ENCODE peak calls at places on chromosomes 3 and 15, in ten cellular contexts. One of them, this sample, is unnamed.

GRCh38 chr15:74133703-74134386 is 3.5 kb downstream of the ISLR2 start:
- DNase-seq in T-helper 17 cell: no peak
- DNase-seq in HuH-7: no peak
- DNase-seq in chondrocyte: no peak
- DNase-seq in iris pigment epithelial cell: no peak
- DNase-seq in NK-92 treated with Interleukin-12 subunit alpha and Interleukin-12 subunit beta, amount 100 ng/mL, for 24 hours: no peak
- DNase-seq in epithelial cell of proximal tubule: no peak
- DNase-seq in HS-27A: no peak
- DNase-seq in psoas muscle: no peak
- DNase-seq in H9: no peak
- DNase-seq in this sample: no peak

GRCh38 chr3:38826001-38826400 is 10.0 kb upstream of the SCN10A start:
- DNase-seq in T-helper 17 cell: no peak
- DNase-seq in HuH-7: no peak
- DNase-seq in chondrocyte: no peak
- DNase-seq in iris pigment epithelial cell: no peak
- DNase-seq in NK-92 treated with Interleukin-12 subunit alpha and Interleukin-12 subunit beta, amount 100 ng/mL, for 24 hours: no peak
- DNase-seq in epithelial cell of proximal tubule: no peak
- DNase-seq in HS-27A: no peak
- DNase-seq in psoas muscle: no peak
- DNase-seq in H9: no peak
- DNase-seq in this sample: no peak

GRCh38 chr3:192819001-192819569 is 91.7 kb upstream of the FGF12 start:
- DNase-seq in T-helper 17 cell: no peak
- DNase-seq in HuH-7: no peak
- DNase-seq in chondrocyte: no peak
- DNase-seq in iris pigment epithelial cell: peak
- DNase-seq in NK-92 treated with Interleukin-12 subunit alpha and Interleukin-12 subunit beta, amount 100 ng/mL, for 24 hours: no peak
- DNase-seq in epithelial cell of proximal tubule: peak
- DNase-seq in HS-27A: no peak
- DNase-seq in psoas muscle: no peak
- DNase-seq in H9: no peak
- DNase-seq in this sample: peak

GRCh38 chr3:27311400-27311799 is 57.8 kb downstream of the NEK10 start:
- DNase-seq in T-helper 17 cell: no peak
- DNase-seq in HuH-7: no peak
- DNase-seq in chondrocyte: no peak
- DNase-seq in iris pigment epithelial cell: peak
- DNase-seq in NK-92 treated with Interleukin-12 subunit alpha and Interleukin-12 subunit beta, amount 100 ng/mL, for 24 hours: no peak
- DNase-seq in epithelial cell of proximal tubule: peak
- DNase-seq in HS-27A: peak
- DNase-seq in psoas muscle: no peak
- DNase-seq in H9: peak
- DNase-seq in this sample: peak

GRCh38 chr3:159187706-159188105 is 385.9 kb downstream of the MFSD1 start:
- DNase-seq in T-helper 17 cell: no peak
- DNase-seq in HuH-7: no peak
- DNase-seq in chondrocyte: no peak
- DNase-seq in iris pigment epithelial cell: no peak
- DNase-seq in NK-92 treated with Interleukin-12 subunit alpha and Interleukin-12 subunit beta, amount 100 ng/mL, for 24 hours: no peak
- DNase-seq in epithelial cell of proximal tubule: no peak
- DNase-seq in HS-27A: no peak
- DNase-seq in psoas muscle: no peak
- DNase-seq in H9: no peak
- DNase-seq in this sample: no peak

GRCh38 chr3:180601688-180602666 is at the start of gene TTC14:
- DNase-seq in T-helper 17 cell: peak
- DNase-seq in HuH-7: peak
- DNase-seq in chondrocyte: peak
- DNase-seq in iris pigment epithelial cell: peak
- DNase-seq in NK-92 treated with Interleukin-12 subunit alpha and Interleukin-12 subunit beta, amount 100 ng/mL, for 24 hours: peak
- DNase-seq in epithelial cell of proximal tubule: peak
- DNase-seq in HS-27A: peak
- DNase-seq in psoas muscle: peak
- DNase-seq in H9: peak
- DNase-seq in this sample: peak

GRCh38 chr3:12993022-12993622 is 80.1 kb downstream of the IQSEC1 start:
- DNase-seq in T-helper 17 cell: no peak
- DNase-seq in HuH-7: peak
- DNase-seq in chondrocyte: no peak
- DNase-seq in iris pigment epithelial cell: no peak
- DNase-seq in NK-92 treated with Interleukin-12 subunit alpha and Interleukin-12 subunit beta, amount 100 ng/mL, for 24 hours: no peak
- DNase-seq in epithelial cell of proximal tubule: no peak
- DNase-seq in HS-27A: no peak
- DNase-seq in psoas muscle: peak
- DNase-seq in H9: peak
- DNase-seq in this sample: no peak

GRCh38 chr3:195150194-195151118 is 120.5 kb downstream of the XXYLT1 start:
- DNase-seq in T-helper 17 cell: no peak
- DNase-seq in HuH-7: no peak
- DNase-seq in chondrocyte: no peak
- DNase-seq in iris pigment epithelial cell: peak
- DNase-seq in NK-92 treated with Interleukin-12 subunit alpha and Interleukin-12 subunit beta, amount 100 ng/mL, for 24 hours: no peak
- DNase-seq in epithelial cell of proximal tubule: no peak
- DNase-seq in HS-27A: no peak
- DNase-seq in psoas muscle: peak
- DNase-seq in H9: peak
- DNase-seq in this sample: no peak

GRCh38 chr15:31333820-31334219 is 7.2 kb downstream of the KLF13 start:
- DNase-seq in T-helper 17 cell: no peak
- DNase-seq in HuH-7: no peak
- DNase-seq in chondrocyte: no peak
- DNase-seq in iris pigment epithelial cell: no peak
- DNase-seq in NK-92 treated with Interleukin-12 subunit alpha and Interleukin-12 subunit beta, amount 100 ng/mL, for 24 hours: no peak
- DNase-seq in epithelial cell of proximal tubule: no peak
- DNase-seq in HS-27A: no peak
- DNase-seq in psoas muscle: no peak
- DNase-seq in H9: no peak
- DNase-seq in this sample: no peak

GRCh38 chr3:122258757-122259371 is 66.2 kb upstream of the CSTA start:
- DNase-seq in T-helper 17 cell: no peak
- DNase-seq in HuH-7: peak
- DNase-seq in chondrocyte: no peak
- DNase-seq in iris pigment epithelial cell: peak
- DNase-seq in NK-92 treated with Interleukin-12 subunit alpha and Interleukin-12 subunit beta, amount 100 ng/mL, for 24 hours: peak
- DNase-seq in epithelial cell of proximal tubule: no peak
- DNase-seq in HS-27A: no peak
- DNase-seq in psoas muscle: peak
- DNase-seq in H9: peak
- DNase-seq in this sample: no peak

GRCh38 chr15:74136584-74137543 is 6.5 kb downstream of the ISLR2 start:
- DNase-seq in T-helper 17 cell: no peak
- DNase-seq in HuH-7: no peak
- DNase-seq in chondrocyte: no peak
- DNase-seq in iris pigment epithelial cell: no peak
- DNase-seq in NK-92 treated with Interleukin-12 subunit alpha and Interleukin-12 subunit beta, amount 100 ng/mL, for 24 hours: no peak
- DNase-seq in epithelial cell of proximal tubule: no peak
- DNase-seq in HS-27A: no peak
- DNase-seq in psoas muscle: no peak
- DNase-seq in H9: no peak
- DNase-seq in this sample: no peak

GRCh38 chr3:136042608-136043221 is 77.2 kb downstream of the PPP2R3A start:
- DNase-seq in T-helper 17 cell: no peak
- DNase-seq in HuH-7: peak
- DNase-seq in chondrocyte: no peak
- DNase-seq in iris pigment epithelial cell: peak
- DNase-seq in NK-92 treated with Interleukin-12 subunit alpha and Interleukin-12 subunit beta, amount 100 ng/mL, for 24 hours: no peak
- DNase-seq in epithelial cell of proximal tubule: peak
- DNase-seq in HS-27A: peak
- DNase-seq in psoas muscle: no peak
- DNase-seq in H9: no peak
- DNase-seq in this sample: peak

GRCh38 chr3:169869484-169870304 is at the start of gene LRRC31:
- DNase-seq in T-helper 17 cell: no peak
- DNase-seq in HuH-7: peak
- DNase-seq in chondrocyte: no peak
- DNase-seq in iris pigment epithelial cell: no peak
- DNase-seq in NK-92 treated with Interleukin-12 subunit alpha and Interleukin-12 subunit beta, amount 100 ng/mL, for 24 hours: no peak
- DNase-seq in epithelial cell of proximal tubule: peak
- DNase-seq in HS-27A: no peak
- DNase-seq in psoas muscle: no peak
- DNase-seq in H9: no peak
- DNase-seq in this sample: peak

GRCh38 chr3:70980646-70981031 is 602.9 kb downstream of the FOXP1 start:
- DNase-seq in T-helper 17 cell: no peak
- DNase-seq in HuH-7: no peak
- DNase-seq in chondrocyte: no peak
- DNase-seq in iris pigment epithelial cell: peak
- DNase-seq in NK-92 treated with Interleukin-12 subunit alpha and Interleukin-12 subunit beta, amount 100 ng/mL, for 24 hours: no peak
- DNase-seq in epithelial cell of proximal tubule: no peak
- DNase-seq in HS-27A: no peak
- DNase-seq in psoas muscle: no peak
- DNase-seq in H9: no peak
- DNase-seq in this sample: no peak

GRCh38 chr3:172542999-172543398 is 19.8 kb upstream of the TNFSF10 start:
- DNase-seq in T-helper 17 cell: no peak
- DNase-seq in HuH-7: no peak
- DNase-seq in chondrocyte: no peak
- DNase-seq in iris pigment epithelial cell: peak
- DNase-seq in NK-92 treated with Interleukin-12 subunit alpha and Interleukin-12 subunit beta, amount 100 ng/mL, for 24 hours: no peak
- DNase-seq in epithelial cell of proximal tubule: no peak
- DNase-seq in HS-27A: no peak
- DNase-seq in psoas muscle: no peak
- DNase-seq in H9: no peak
- DNase-seq in this sample: no peak

GRCh38 chr3:189394599-189395121 is 222.9 kb downstream of the TPRG1 start:
- DNase-seq in T-helper 17 cell: no peak
- DNase-seq in HuH-7: no peak
- DNase-seq in chondrocyte: no peak
- DNase-seq in iris pigment epithelial cell: no peak
- DNase-seq in NK-92 treated with Interleukin-12 subunit alpha and Interleukin-12 subunit beta, amount 100 ng/mL, for 24 hours: no peak
- DNase-seq in epithelial cell of proximal tubule: no peak
- DNase-seq in HS-27A: no peak
- DNase-seq in psoas muscle: no peak
- DNase-seq in H9: no peak
- DNase-seq in this sample: no peak

GRCh38 chr3:13556937-13557336 is 8.0 kb downstream of the FBLN2 start:
- DNase-seq in T-helper 17 cell: no peak
- DNase-seq in HuH-7: no peak
- DNase-seq in chondrocyte: no peak
- DNase-seq in iris pigment epithelial cell: no peak
- DNase-seq in NK-92 treated with Interleukin-12 subunit alpha and Interleukin-12 subunit beta, amount 100 ng/mL, for 24 hours: no peak
- DNase-seq in epithelial cell of proximal tubule: no peak
- DNase-seq in HS-27A: no peak
- DNase-seq in psoas muscle: peak
- DNase-seq in H9: no peak
- DNase-seq in this sample: no peak

GRCh38 chr3:125050486-125051172 is 5.2 kb downstream of the HEG1 start:
- DNase-seq in T-helper 17 cell: no peak
- DNase-seq in HuH-7: no peak
- DNase-seq in chondrocyte: no peak
- DNase-seq in iris pigment epithelial cell: no peak
- DNase-seq in NK-92 treated with Interleukin-12 subunit alpha and Interleukin-12 subunit beta, amount 100 ng/mL, for 24 hours: no peak
- DNase-seq in epithelial cell of proximal tubule: no peak
- DNase-seq in HS-27A: no peak
- DNase-seq in psoas muscle: no peak
- DNase-seq in H9: no peak
- DNase-seq in this sample: no peak

GRCh38 chr15:66862878-66863335 is 160.9 kb downstream of the SMAD6 start:
- DNase-seq in T-helper 17 cell: peak
- DNase-seq in HuH-7: peak
- DNase-seq in chondrocyte: peak
- DNase-seq in iris pigment epithelial cell: peak
- DNase-seq in NK-92 treated with Interleukin-12 subunit alpha and Interleukin-12 subunit beta, amount 100 ng/mL, for 24 hours: peak
- DNase-seq in epithelial cell of proximal tubule: no peak
- DNase-seq in HS-27A: peak
- DNase-seq in psoas muscle: peak
- DNase-seq in H9: peak
- DNase-seq in this sample: peak

GRCh38 chr15:70023064-70023768 is 74.5 kb downstream of the TLE3 start:
- DNase-seq in T-helper 17 cell: no peak
- DNase-seq in HuH-7: no peak
- DNase-seq in chondrocyte: no peak
- DNase-seq in iris pigment epithelial cell: peak
- DNase-seq in NK-92 treated with Interleukin-12 subunit alpha and Interleukin-12 subunit beta, amount 100 ng/mL, for 24 hours: peak
- DNase-seq in epithelial cell of proximal tubule: peak
- DNase-seq in HS-27A: no peak
- DNase-seq in psoas muscle: no peak
- DNase-seq in H9: no peak
- DNase-seq in this sample: peak

GRCh38 chr3:196496183-196496582 is 7.4 kb downstream of the RNF168 start:
- DNase-seq in T-helper 17 cell: no peak
- DNase-seq in HuH-7: no peak
- DNase-seq in chondrocyte: no peak
- DNase-seq in iris pigment epithelial cell: no peak
- DNase-seq in NK-92 treated with Interleukin-12 subunit alpha and Interleukin-12 subunit beta, amount 100 ng/mL, for 24 hours: no peak
- DNase-seq in epithelial cell of proximal tubule: no peak
- DNase-seq in HS-27A: no peak
- DNase-seq in psoas muscle: no peak
- DNase-seq in H9: no peak
- DNase-seq in this sample: no peak

GRCh38 chr3:181723064-181723463 is 11.3 kb downstream of the SOX2 start:
- DNase-seq in T-helper 17 cell: no peak
- DNase-seq in HuH-7: no peak
- DNase-seq in chondrocyte: no peak
- DNase-seq in iris pigment epithelial cell: no peak
- DNase-seq in NK-92 treated with Interleukin-12 subunit alpha and Interleukin-12 subunit beta, amount 100 ng/mL, for 24 hours: no peak
- DNase-seq in epithelial cell of proximal tubule: no peak
- DNase-seq in HS-27A: no peak
- DNase-seq in psoas muscle: no peak
- DNase-seq in H9: no peak
- DNase-seq in this sample: no peak

GRCh38 chr3:184240384-184241140 is 8.2 kb downstream of the ALG3 start:
- DNase-seq in T-helper 17 cell: no peak
- DNase-seq in HuH-7: no peak
- DNase-seq in chondrocyte: no peak
- DNase-seq in iris pigment epithelial cell: no peak
- DNase-seq in NK-92 treated with Interleukin-12 subunit alpha and Interleukin-12 subunit beta, amount 100 ng/mL, for 24 hours: no peak
- DNase-seq in epithelial cell of proximal tubule: no peak
- DNase-seq in HS-27A: no peak
- DNase-seq in psoas muscle: no peak
- DNase-seq in H9: no peak
- DNase-seq in this sample: no peak

GRCh38 chr3:157920804-157921203 is 185.4 kb downstream of the SHOX2 start:
- DNase-seq in T-helper 17 cell: no peak
- DNase-seq in HuH-7: no peak
- DNase-seq in chondrocyte: no peak
- DNase-seq in iris pigment epithelial cell: no peak
- DNase-seq in NK-92 treated with Interleukin-12 subunit alpha and Interleukin-12 subunit beta, amount 100 ng/mL, for 24 hours: no peak
- DNase-seq in epithelial cell of proximal tubule: no peak
- DNase-seq in HS-27A: no peak
- DNase-seq in psoas muscle: no peak
- DNase-seq in H9: no peak
- DNase-seq in this sample: no peak

GRCh38 chr15:65903296-65904073 is 34.2 kb downstream of the RAB11A start:
- DNase-seq in T-helper 17 cell: no peak
- DNase-seq in HuH-7: no peak
- DNase-seq in chondrocyte: no peak
- DNase-seq in iris pigment epithelial cell: peak
- DNase-seq in NK-92 treated with Interleukin-12 subunit alpha and Interleukin-12 subunit beta, amount 100 ng/mL, for 24 hours: no peak
- DNase-seq in epithelial cell of proximal tubule: no peak
- DNase-seq in HS-27A: peak
- DNase-seq in psoas muscle: no peak
- DNase-seq in H9: peak
- DNase-seq in this sample: no peak